ENCODE peak calls at places on chromosomes 5 and 9, in nine cellular contexts. N, S, K, U, H, W, C, J and G are unnamed samples.

GRCh38 chr5:124745367-124746251 is 830 bp downstream of the ZNF608 start:
- DNase-seq in U (peak), H (no peak), N (peak), S (no peak), J (peak), K (peak), W (no peak), C (no peak), G (no peak)

GRCh38 chr9:128340691-128341434 is 536 bp downstream of the SLC27A4 start:
- DNase-seq in K (no peak), J (no peak), C (no peak), W (no peak), N (no peak), H (no peak), S (no peak), U (peak), G (peak)

GRCh38 chr5:69489246-69489645 is 3.3 kb upstream of the OCLN start:
- DNase-seq in H (no peak), S (no peak), N (no peak), W (no peak), K (no peak), U (no peak), J (no peak), C (no peak), G (no peak)

GRCh38 chr5:172802013-172802584 is 31.1 kb upstream of the DUSP1 start:
- DNase-seq in J (no peak), K (no peak), C (no peak), H (no peak), N (no peak), S (no peak), U (no peak), W (no peak), G (no peak)

GRCh38 chr5:155850411-155850810 is 476.6 kb upstream of the SGCD start:
- DNase-seq in H (no peak), J (no peak), N (no peak), K (no peak), C (no peak), W (no peak), U (peak), S (no peak), G (no peak)

GRCh38 chr5:158869092-158869491 is 230.6 kb downstream of the EBF1 start:
- DNase-seq in W (no peak), C (peak), J (no peak), S (no peak), N (no peak), K (no peak), H (no peak), U (peak), G (no peak)

GRCh38 chr5:93580387-93581100 is 475 bp downstream of the NR2F1-AS1 start:
- DNase-seq in U (peak), H (no peak), W (no peak), K (no peak), J (no peak), C (peak), S (no peak), N (no peak), G (no peak)

GRCh38 chr5:66945389-66946349 is 250.9 kb downstream of the CD180 start:
- DNase-seq in S (no peak), N (no peak), H (no peak), J (peak), W (no peak), C (no peak), U (no peak), K (no peak), G (no peak)

GRCh38 chr9:92133949-92134604 is 18.9 kb upstream of the SPTLC1 start:
- DNase-seq in J (peak), S (peak), K (peak), H (peak), C (peak), W (no peak), U (peak), N (peak), G (peak)

GRCh38 chr5:113050606-113051391 is 74.2 kb downstream of the DCP2 start:
- DNase-seq in W (no peak), U (peak), J (no peak), S (peak), H (no peak), K (peak), N (peak), C (no peak), G (no peak)

GRCh38 chr5:124655943-124656459 is 90.4 kb downstream of the ZNF608 start:
- DNase-seq in J (peak), N (peak), U (peak), K (peak), W (no peak), C (peak), S (no peak), H (no peak), G (no peak)

GRCh38 chr5:169706758-169707450 is 69.8 kb downstream of the DOCK2 start:
- DNase-seq in H (no peak), K (peak), J (no peak), S (peak), W (no peak), C (no peak), N (peak), U (no peak), G (no peak)

GRCh38 chr5:56951946-56952691 is at the start of gene MIER3:
- DNase-seq in J (peak), W (no peak), C (no peak), H (peak), U (peak), N (peak), S (peak), K (peak), G (peak)

GRCh38 chr5:123800640-123801039 is 288.7 kb downstream of the CSNK1G3 start:
- DNase-seq in S (no peak), H (no peak), C (no peak), W (no peak), J (no peak), K (no peak), U (no peak), N (no peak), G (no peak)

GRCh38 chr5:167792538-167792937 is 498.9 kb upstream of the WWC1 start:
- DNase-seq in S (no peak), U (no peak), K (no peak), W (no peak), J (no peak), N (peak), C (no peak), H (no peak), G (no peak)

GRCh38 chr5:95027775-95028174 is 257.1 kb downstream of the MCTP1 start:
- DNase-seq in J (peak), H (no peak), S (no peak), U (no peak), W (no peak), C (no peak), K (no peak), N (no peak), G (no peak)

GRCh38 chr5:81486711-81487110 is 92.8 kb upstream of the ACOT12 start:
- DNase-seq in C (no peak), H (no peak), K (no peak), W (no peak), J (no peak), S (no peak), N (no peak), U (no peak), G (no peak)

GRCh38 chr5:40360685-40361084 is 319.0 kb upstream of the PTGER4 start:
- DNase-seq in J (no peak), N (no peak), C (no peak), S (no peak), K (no peak), H (no peak), W (no peak), U (no peak), G (no peak)

GRCh38 chr9:93094294-93095204 is 1.5 kb upstream of the CARD19 start:
- DNase-seq in J (peak), C (no peak), S (peak), U (no peak), N (no peak), H (peak), K (no peak), W (no peak), G (no peak)

GRCh38 chr5:10543585-10544040 is 20.3 kb upstream of the ANKRD33B start:
- DNase-seq in J (no peak), W (no peak), S (no peak), K (no peak), C (no peak), N (no peak), U (no peak), H (no peak), G (no peak)

GRCh38 chr5:132485641-132486317 is 4.8 kb downstream of the IRF1 start:
- DNase-seq in K (no peak), U (no peak), S (no peak), C (no peak), H (no peak), W (no peak), J (no peak), N (no peak), G (no peak)

GRCh38 chr5:169352901-169353300 is 52.0 kb upstream of the SLIT3 start:
- DNase-seq in H (no peak), W (no peak), S (no peak), U (no peak), N (no peak), J (no peak), C (no peak), K (no peak), G (no peak)

GRCh38 chr9:123373447-123373923 is 17.5 kb downstream of the CRB2 start:
- DNase-seq in C (no peak), N (no peak), K (no peak), W (no peak), U (no peak), J (no peak), S (no peak), H (no peak), G (no peak)

GRCh38 chr5:84830265-84830664 is 445.6 kb upstream of the EDIL3 start:
- DNase-seq in S (no peak), W (no peak), C (no peak), H (no peak), K (no peak), J (no peak), U (no peak), N (no peak), G (no peak)

GRCh38 chr9:133144142-133144886 is 19.4 kb downstream of the GBGT1 start:
- DNase-seq in N (no peak), K (peak), J (peak), S (peak), W (no peak), C (peak), H (peak), U (peak), G (peak)

GRCh38 chr5:118924006-118924389 is 64.3 kb downstream of the DTWD2 start:
- DNase-seq in S (no peak), W (no peak), N (no peak), H (no peak), C (no peak), J (no peak), K (no peak), U (no peak), G (no peak)

GRCh38 chr5:149237662-149238061 is 34.0 kb upstream of the AFAP1L1 start:
- DNase-seq in W (no peak), C (no peak), H (no peak), J (no peak), U (no peak), S (no peak), N (no peak), K (no peak), G (no peak)

GRCh38 chr5:58191451-58191850 is 268.4 kb downstream of the PLK2 start:
- DNase-seq in U (no peak), W (no peak), S (no peak), N (no peak), H (no peak), K (no peak), C (no peak), J (no peak), G (no peak)

GRCh38 chr9:135989722-135990467 is 28.7 kb upstream of the UBAC1 start:
- DNase-seq in H (peak), S (peak), U (no peak), W (no peak), N (no peak), J (no peak), K (no peak), C (peak), G (no peak)

GRCh38 chr9:93523518-93524144 is 52.8 kb upstream of the PHF2 start:
- DNase-seq in U (no peak), H (no peak), K (no peak), J (no peak), S (no peak), W (no peak), N (no peak), C (no peak), G (no peak)

GRCh38 chr5:176596689-176597416 is 13.1 kb downstream of the GPRIN1 start:
- DNase-seq in U (no peak), C (no peak), S (peak), K (peak), H (peak), N (no peak), J (peak), W (no peak), G (peak)

GRCh38 chr5:77973253-77973609 is 197.1 kb upstream of the TBCA start:
- DNase-seq in W (no peak), K (no peak), H (no peak), J (no peak), N (no peak), U (no peak), S (no peak), C (no peak), G (no peak)

GRCh38 chr9:118222375-118222774 is 518.2 kb downstream of the TLR4 start:
- DNase-seq in N (no peak), K (no peak), H (no peak), C (no peak), J (no peak), W (no peak), U (peak), S (peak), G (no peak)

GRCh38 chr9:93683331-93684134 is 107.1 kb downstream of the PHF2 start:
- DNase-seq in S (no peak), N (no peak), U (peak), H (no peak), K (no peak), W (no peak), C (no peak), J (no peak), G (peak)

GRCh38 chr9:734831-735511 is 106.5 kb upstream of the DMRT1 start:
- DNase-seq in N (peak), K (peak), U (no peak), W (peak), H (no peak), C (no peak), J (no peak), S (peak), G (no peak)